ENCODE peak calls at places on chromosome 5, in five cellular contexts. K is SK-N-SH, Q is heart right ventricle, M is PC-9, E is T-cell. F is an unnamed sample.

GRCh38 chr5:33330416-33330815 is 110.3 kb upstream of the TARS1 start:
- DNase-seq in E (no peak), M (no peak), Q (no peak), K (no peak), F (no peak)

GRCh38 chr5:3394046-3394597 is 201.5 kb upstream of the IRX1 start:
- DNase-seq in Q (no peak), M (no peak), E (no peak), K (no peak), F (no peak)

GRCh38 chr5:116669261-116670049 is 94.8 kb upstream of the SEMA6A start:
- DNase-seq in K (no peak), Q (no peak), M (no peak), E (no peak), F (no peak)

GRCh38 chr5:2460098-2460497 is 291.4 kb downstream of the IRX2 start:
- DNase-seq in K (no peak), E (no peak), Q (no peak), M (no peak), F (no peak)

GRCh38 chr5:173717959-173718358 is 101.5 kb upstream of the BOD1 start:
- DNase-seq in Q (no peak), M (no peak), E (no peak), K (no peak), F (no peak)

GRCh38 chr5:81164466-81164865 is 68.7 kb upstream of the CKMT2 start:
- DNase-seq in M (no peak), K (no peak), E (no peak), Q (no peak), F (no peak)

GRCh38 chr5:177982956-177983355 is 13.1 kb downstream of the PROP1 start:
- DNase-seq in K (no peak), E (no peak), M (no peak), Q (no peak), F (no peak)

GRCh38 chr5:56244676-56245075 is 11.5 kb upstream of the ANKRD55 start:
- DNase-seq in E (no peak), Q (no peak), K (no peak), M (no peak), F (no peak)

GRCh38 chr5:66826263-66826662 is 230.1 kb downstream of the MAST4 start:
- DNase-seq in E (no peak), Q (no peak), K (no peak), M (no peak), F (no peak)

GRCh38 chr5:159262472-159262858 is 625 bp upstream of the UBLCP1 start:
- DNase-seq in Q (no peak), M (no peak), E (no peak), K (peak; percentile 33), F (no peak)

GRCh38 chr5:83924891-83925290 is 204.2 kb upstream of the HAPLN1 start:
- DNase-seq in M (no peak), Q (no peak), E (no peak), K (no peak), F (no peak)

GRCh38 chr5:131406997-131407638 is 143.3 kb downstream of the CDC42SE2 start:
- DNase-seq in K (no peak), E (no peak), Q (no peak), M (no peak), F (no peak)

GRCh38 chr5:542693-543311 is 18.6 kb upstream of the SLC9A3 start:
- DNase-seq in Q (peak; percentile 7), E (no peak), K (no peak), M (no peak), F (no peak)

GRCh38 chr5:43227655-43228054 is 35.6 kb downstream of the NIM1K start:
- DNase-seq in K (peak; percentile 52), E (no peak), Q (no peak), M (peak; percentile 19), F (no peak)

GRCh38 chr5:73896117-73896516 is 270.1 kb downstream of the ARHGEF28 start:
- DNase-seq in E (no peak), Q (no peak), M (no peak), K (no peak), F (no peak)

GRCh38 chr5:157487358-157487757 is 27.3 kb downstream of the NIPAL4 start:
- DNase-seq in M (no peak), K (no peak), E (no peak), Q (no peak), F (no peak)

GRCh38 chr5:143263272-143263810 is 140.1 kb downstream of the NR3C1 start:
- DNase-seq in Q (no peak), K (no peak), E (no peak), M (no peak), F (no peak)

GRCh38 chr5:67983251-67983941 is 232.2 kb upstream of the PIK3R1 start:
- DNase-seq in E (no peak), M (no peak), K (no peak), Q (no peak), F (no peak)

GRCh38 chr5:171749365-171749764 is 36.3 kb upstream of the SMIM23 start:
- DNase-seq in M (no peak), Q (no peak), K (no peak), E (no peak), F (no peak)

GRCh38 chr5:32222723-32223470 is 48.8 kb upstream of the GOLPH3 start:
- DNase-seq in M (no peak), Q (no peak), K (no peak), E (no peak), F (no peak)

GRCh38 chr5:88660326-88660946 is 222.5 kb downstream of the MEF2C start:
- DNase-seq in Q (no peak), M (peak; percentile 79), K (no peak), E (no peak), F (no peak)

GRCh38 chr5:122458278-122458872 is 146.3 kb downstream of the SNCAIP start:
- DNase-seq in K (peak; percentile 25), E (no peak), M (no peak), Q (no peak), F (no peak)

GRCh38 chr5:171630047-171630669 is 155.5 kb upstream of the SMIM23 start:
- DNase-seq in K (peak; percentile 91), E (no peak), M (peak; percentile 60), Q (peak; percentile 70), F (no peak)

GRCh38 chr5:96876292-96876850 is at the start of gene ERAP2:
- DNase-seq in M (no peak), K (no peak), E (peak; percentile 14), Q (no peak), F (no peak)

GRCh38 chr5:67462150-67462549 is 265.6 kb upstream of the CD180 start:
- DNase-seq in E (no peak), Q (no peak), K (no peak), M (no peak), F (no peak)

GRCh38 chr5:178383301-178383918 is 150.8 kb upstream of the PHYKPL start:
- DNase-seq in M (no peak), K (no peak), Q (no peak), E (no peak), F (no peak)

GRCh38 chr5:160266752-160267345 is 37.5 kb downstream of the FABP6 start:
- DNase-seq in K (no peak), Q (no peak), E (no peak), M (no peak), F (no peak)

GRCh38 chr5:172786736-172787462 is 15.9 kb upstream of the DUSP1 start:
- DNase-seq in E (no peak), Q (no peak), K (no peak), M (no peak), F (no peak)

GRCh38 chr5:175617447-175617846 is 40.4 kb upstream of the HRH2 start:
- DNase-seq in E (no peak), Q (no peak), K (no peak), M (no peak), F (no peak)

GRCh38 chr5:43036856-43037711 is 3.0 kb downstream of the ANXA2R start:
- DNase-seq in K (no peak), E (no peak), M (no peak), Q (no peak), F (no peak)

GRCh38 chr5:65015767-65016166 is 247.0 kb downstream of the CWC27 start:
- DNase-seq in M (no peak), Q (no peak), K (no peak), E (no peak), F (no peak)

GRCh38 chr5:142845402-142845901 is 75.3 kb downstream of the ARHGAP26 start:
- DNase-seq in K (peak; percentile 45), M (no peak), Q (peak; percentile 40), E (no peak), F (no peak)

GRCh38 chr5:131242728-131243255 is 21.1 kb upstream of the CDC42SE2 start:
- DNase-seq in E (no peak), K (no peak), M (peak; percentile 20), Q (no peak), F (no peak)

F was measured in activated T-helper 2 cell treated with anti-CD3 and anti-CD28 coated beads, Interferon-gamma antibody, Interleukin-2, Interleukin-4, amounts not matched to agents 10 μg/mL and 5 μg/mL and 100 μg/mL, durations not matched to agents 14 hours and 24 hours and 36 hours.